ENCODE peak calls at places on chromosomes 13 and 19, in five cellular contexts. One of them, this sample, is unnamed.

GRCh38 chr19:17220207-17220758 is 5.1 kb downstream of the USE1 start:
- DNase-seq in HepG2: no peak
- DNase-seq in A549: peak; percentile 53
- DNase-seq in K562: peak; percentile 69
- DNase-seq in H1: no peak
- DNase-seq in this sample: no peak

GRCh38 chr13:67152123-67152522 is 78.0 kb downstream of the PCDH9 start:
- DNase-seq in HepG2: no peak
- DNase-seq in A549: no peak
- DNase-seq in H1: no peak
- DNase-seq in K562: no peak
- DNase-seq in this sample: no peak

GRCh38 chr13:45331981-45332830 is 8.8 kb downstream of the TPT1 start:
- DNase-seq in K562: no peak
- DNase-seq in HepG2: peak; percentile 75
- DNase-seq in A549: peak; percentile 73
- DNase-seq in H1: no peak
- DNase-seq in this sample: no peak

GRCh38 chr19:4025317-4025716 is 17.8 kb downstream of the PIAS4 start:
- DNase-seq in K562: no peak
- DNase-seq in A549: no peak
- DNase-seq in H1: no peak
- DNase-seq in HepG2: no peak
- DNase-seq in this sample: no peak

GRCh38 chr13:91133941-91134772 is 213.3 kb upstream of the MIR17HG start:
- DNase-seq in K562: peak; percentile 78
- DNase-seq in H1: no peak
- DNase-seq in A549: peak; percentile 57
- DNase-seq in HepG2: peak; percentile 63
- DNase-seq in this sample: no peak

GRCh38 chr13:102530751-102531150 is 66.0 kb upstream of the TPP2 start:
- DNase-seq in K562: no peak
- DNase-seq in A549: no peak
- DNase-seq in HepG2: no peak
- DNase-seq in H1: no peak
- DNase-seq in this sample: no peak

GRCh38 chr13:75511226-75511625 is 26.4 kb downstream of the COMMD6 start:
- DNase-seq in K562: no peak
- DNase-seq in H1: no peak
- DNase-seq in HepG2: no peak
- DNase-seq in A549: no peak
- DNase-seq in this sample: no peak

GRCh38 chr13:36920612-36921185 is 661 bp upstream of the SMAD9 start:
- DNase-seq in HepG2: no peak
- DNase-seq in K562: no peak
- DNase-seq in H1: no peak
- DNase-seq in A549: no peak
- DNase-seq in this sample: no peak

GRCh38 chr13:33228645-33229445 is 56.7 kb downstream of the STARD13 start:
- DNase-seq in H1: no peak
- DNase-seq in HepG2: peak; percentile 62
- DNase-seq in A549: peak; percentile 27
- DNase-seq in K562: peak; percentile 34
- DNase-seq in this sample: no peak

GRCh38 chr19:49896863-49897621 is at the start of gene IL4I1:
- DNase-seq in H1: no peak
- DNase-seq in A549: no peak
- DNase-seq in K562: no peak
- DNase-seq in HepG2: no peak
- DNase-seq in this sample: peak; percentile 96

GRCh38 chr19:30293051-30293785 is 79.0 kb upstream of the ZNF536 start:
- DNase-seq in H1: no peak
- DNase-seq in HepG2: no peak
- DNase-seq in K562: no peak
- DNase-seq in A549: no peak
- DNase-seq in this sample: no peak

GRCh38 chr19:1882089-1882785 is 3.1 kb downstream of the ABHD17A start:
- DNase-seq in K562: no peak
- DNase-seq in HepG2: no peak
- DNase-seq in A549: no peak
- DNase-seq in H1: no peak
- DNase-seq in this sample: no peak

GRCh38 chr19:6417713-6418561 is 6.7 kb downstream of the KHSRP start:
- DNase-seq in H1: no peak
- DNase-seq in K562: no peak
- DNase-seq in HepG2: no peak
- DNase-seq in A549: peak; percentile 23
- DNase-seq in this sample: no peak

GRCh38 chr19:40284501-40285352 is at the start of gene AKT2:
- DNase-seq in H1: peak; percentile 29
- DNase-seq in A549: no peak
- DNase-seq in K562: peak; percentile 91
- DNase-seq in HepG2: no peak
- DNase-seq in this sample: peak; percentile 48

GRCh38 chr13:110886475-110887241 is 28.2 kb downstream of the ANKRD10 start:
- DNase-seq in H1: no peak
- DNase-seq in A549: no peak
- DNase-seq in K562: no peak
- DNase-seq in HepG2: no peak
- DNase-seq in this sample: no peak

DNA sequence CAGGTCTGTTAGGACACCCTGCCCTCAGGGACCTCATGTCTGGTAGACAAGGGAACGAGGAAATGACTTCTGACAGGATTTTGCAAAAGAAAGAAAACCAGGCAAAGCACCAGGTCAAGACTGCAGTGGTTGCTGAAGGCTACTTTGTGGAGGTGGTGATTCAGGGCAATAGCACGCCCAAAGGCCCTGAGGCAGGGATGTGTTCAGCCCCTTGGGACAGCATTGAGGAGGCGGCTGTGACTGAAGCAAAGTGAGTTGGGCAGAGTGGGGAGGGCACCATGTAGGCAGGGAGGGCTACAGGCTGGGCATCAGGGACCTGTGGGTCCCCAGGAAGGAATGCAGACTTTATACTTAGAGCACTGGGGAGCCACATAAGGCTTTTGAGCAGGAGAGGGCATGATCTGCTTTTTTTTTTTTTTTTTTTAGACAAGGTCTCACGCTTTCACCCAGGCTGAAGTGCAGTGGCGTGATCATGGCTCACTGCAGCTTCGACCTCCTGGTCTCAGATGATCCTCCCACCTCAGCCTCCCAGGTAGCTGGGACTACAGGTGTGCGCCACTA is 10.8 kb upstream of the HOMER3 start:
- DNase-seq in A549: peak; percentile 24
- DNase-seq in HepG2: no peak
- DNase-seq in K562: no peak
- DNase-seq in H1: no peak
- DNase-seq in this sample: no peak
- TF ChIP-seq HDAC2 in A549: no peak
- TF ChIP-seq HDAC2 in HepG2: no peak
- TF ChIP-seq HDAC2 in K562: no peak
- TF ChIP-seq HDAC2 in H1: no peak
- TF ChIP-seq HDAC2 in this sample: no peak

GRCh38 chr13:107534548-107534947 is 680.8 kb downstream of the LIG4 start:
- DNase-seq in A549: no peak
- DNase-seq in K562: no peak
- DNase-seq in H1: no peak
- DNase-seq in HepG2: no peak
- DNase-seq in this sample: no peak

GRCh38 chr13:107531180-107531579 is 684.2 kb downstream of the LIG4 start:
- DNase-seq in H1: no peak
- DNase-seq in K562: no peak
- DNase-seq in HepG2: no peak
- DNase-seq in A549: no peak
- DNase-seq in this sample: no peak

DNA sequence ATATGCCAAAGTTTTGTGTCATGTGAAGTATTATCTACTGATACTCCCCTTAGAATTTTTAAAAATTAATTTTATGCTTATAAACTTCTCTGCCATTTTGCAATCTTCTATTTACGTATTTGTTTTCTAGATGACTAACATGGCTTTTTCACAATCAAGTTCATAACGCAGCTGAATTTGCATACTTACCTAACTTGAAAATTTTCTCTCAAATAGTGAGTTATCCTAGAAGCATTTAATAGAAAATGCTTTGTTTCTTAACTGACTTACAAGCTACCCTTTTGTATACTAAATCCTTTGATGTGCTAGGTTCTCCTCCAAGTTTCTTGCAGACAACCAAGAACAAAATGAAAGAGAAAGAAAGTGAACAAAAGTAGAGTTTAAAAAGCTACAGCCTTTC is 683.5 kb downstream of the LIG4 start:
- DNase-seq in A549: no peak
- DNase-seq in HepG2: no peak
- DNase-seq in H1: no peak
- DNase-seq in K562: no peak
- DNase-seq in this sample: no peak
- TF ChIP-seq HDAC2 in A549: no peak
- TF ChIP-seq HDAC2 in HepG2: no peak
- TF ChIP-seq HDAC2 in H1: no peak
- TF ChIP-seq HDAC2 in K562: no peak
- TF ChIP-seq HDAC2 in this sample: no peak

DNA sequence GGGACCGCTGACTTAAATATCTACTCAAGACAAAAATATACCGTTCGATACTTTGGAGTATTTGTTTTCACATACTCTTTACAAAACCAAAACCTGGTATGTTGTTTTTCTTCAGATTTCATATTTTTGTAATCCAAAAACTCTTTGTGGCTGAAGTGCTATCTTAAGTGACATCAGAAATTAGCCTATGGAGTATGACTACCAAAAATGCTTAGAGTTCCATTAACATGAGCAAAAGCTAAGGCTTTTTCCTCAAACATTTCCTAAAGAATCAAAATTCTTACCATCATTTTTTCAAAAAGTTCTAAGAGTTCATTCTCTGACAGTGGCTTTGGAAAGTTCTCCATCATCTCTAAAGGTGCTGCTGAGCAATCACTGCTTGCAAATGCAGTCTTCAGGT is 52.0 kb downstream of the DIAPH3 start:
- DNase-seq in A549: no peak
- DNase-seq in K562: no peak
- DNase-seq in H1: no peak
- DNase-seq in HepG2: no peak
- DNase-seq in this sample: no peak
- TF ChIP-seq HDAC2 in A549: no peak
- TF ChIP-seq HDAC2 in K562: no peak
- TF ChIP-seq HDAC2 in H1: no peak
- TF ChIP-seq HDAC2 in HepG2: no peak
- TF ChIP-seq HDAC2 in this sample: no peak

DNA sequence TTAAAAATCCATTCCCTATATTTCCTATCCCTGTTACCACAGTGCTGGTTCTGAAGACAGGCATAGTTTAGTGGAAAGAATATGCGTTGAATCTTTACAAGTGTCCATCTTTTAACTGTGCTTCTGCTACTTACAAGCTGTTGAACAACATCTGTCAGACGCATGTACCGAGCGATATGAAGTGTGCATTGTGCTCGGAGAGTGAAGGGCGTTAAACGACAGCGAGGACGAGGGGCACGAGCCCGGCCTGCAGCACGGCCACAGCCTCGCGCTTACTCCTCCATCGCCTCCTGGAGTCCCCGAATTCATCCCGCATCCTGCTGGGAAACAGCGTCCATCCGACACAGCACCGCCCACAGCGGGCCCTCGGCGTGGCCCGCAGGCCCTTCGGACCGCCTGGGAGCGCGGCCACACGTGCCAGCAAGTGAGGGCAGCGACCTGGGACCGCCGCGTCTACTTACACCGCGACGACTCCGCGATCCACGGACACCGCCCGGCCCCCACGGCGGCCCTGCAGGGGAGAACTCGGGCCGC is 512 bp downstream of the PCID2 start:
- DNase-seq in H1: no peak
- DNase-seq in K562: no peak
- DNase-seq in HepG2: peak; percentile 26
- DNase-seq in A549: peak; percentile 28
- DNase-seq in this sample: no peak
- TF ChIP-seq HDAC2 in H1: no peak
- TF ChIP-seq HDAC2 in K562: no peak
- TF ChIP-seq HDAC2 in HepG2: no peak
- TF ChIP-seq HDAC2 in A549: no peak
- TF ChIP-seq HDAC2 in this sample: no peak

GRCh38 chr19:28008695-28009094 is 1204.3 kb downstream of the UQCRFS1 start:
- DNase-seq in A549: no peak
- DNase-seq in K562: no peak
- DNase-seq in H1: no peak
- DNase-seq in HepG2: no peak
- DNase-seq in this sample: no peak

GRCh38 chr19:28009696-28010095 is 1203.3 kb downstream of the UQCRFS1 start:
- DNase-seq in H1: no peak
- DNase-seq in A549: no peak
- DNase-seq in K562: no peak
- DNase-seq in HepG2: no peak
- DNase-seq in this sample: no peak

GRCh38 chr19:28014821-28015405 is 1198.0 kb downstream of the UQCRFS1 start:
- DNase-seq in K562: no peak
- DNase-seq in A549: no peak
- DNase-seq in H1: no peak
- DNase-seq in HepG2: no peak
- DNase-seq in this sample: no peak

GRCh38 chr19:28010656-28011055 is 1202.3 kb downstream of the UQCRFS1 start:
- DNase-seq in HepG2: no peak
- DNase-seq in H1: no peak
- DNase-seq in K562: no peak
- DNase-seq in A549: no peak
- DNase-seq in this sample: no peak

GRCh38 chr19:28012361-28012760 is 1200.6 kb downstream of the UQCRFS1 start:
- DNase-seq in H1: peak; percentile 13
- DNase-seq in HepG2: no peak
- DNase-seq in A549: no peak
- DNase-seq in K562: peak; percentile 22
- DNase-seq in this sample: no peak
- TF ChIP-seq HDAC2 in H1: no peak
- TF ChIP-seq HDAC2 in HepG2: no peak
- TF ChIP-seq HDAC2 in A549: no peak
- TF ChIP-seq HDAC2 in K562: no peak
- TF ChIP-seq HDAC2 in this sample: no peak

GRCh38 chr13:40983725-40984669 is 35.1 kb downstream of the ELF1 start:
- DNase-seq in A549: no peak
- DNase-seq in H1: no peak
- DNase-seq in K562: no peak
- DNase-seq in HepG2: no peak
- DNase-seq in this sample: no peak
- TF ChIP-seq HDAC2 in A549: no peak
- TF ChIP-seq HDAC2 in H1: no peak
- TF ChIP-seq HDAC2 in K562: no peak
- TF ChIP-seq HDAC2 in HepG2: no peak
- TF ChIP-seq HDAC2 in this sample: no peak

GRCh38 chr13:93039131-93039530 is 187.5 kb upstream of the GPC6 start:
- DNase-seq in K562: no peak
- DNase-seq in HepG2: no peak
- DNase-seq in H1: no peak
- DNase-seq in A549: no peak
- DNase-seq in this sample: no peak
- TF ChIP-seq HDAC2 in K562: no peak
- TF ChIP-seq HDAC2 in HepG2: no peak
- TF ChIP-seq HDAC2 in H1: no peak
- TF ChIP-seq HDAC2 in A549: no peak
- TF ChIP-seq HDAC2 in this sample: no peak